ENCODE peak calls at places on chromosomes 3 and 15, in seven cellular contexts. J is G401, F is Peyer's patch, N is epithelial cell of esophagus, C is MCF 10A, L is left cardiac atrium, Z is neural crest cell. W is an unnamed sample.
A peak's percentile ranks its signal among the peaks of the same experiment; 100 is the strongest.

GRCh38 chr3:185717627-185718330 is 107.1 kb downstream of the IGF2BP2 start:
- DNase-seq in J (peak; percentile 40), F (no peak), N (peak; percentile 83), C (no peak), L (no peak), Z (no peak), W (no peak)

GRCh38 chr3:147405552-147406254 is 640 bp downstream of the ZIC4 start:
- DNase-seq in J (peak; percentile 83), F (no peak), N (no peak), C (no peak), L (no peak), Z (no peak), W (no peak)

GRCh38 chr3:106457278-106458210 is 588.7 kb upstream of the CBLB start:
- DNase-seq in J (peak; percentile 93), F (no peak), N (peak; percentile 86), C (peak; percentile 97), L (peak; percentile 52), Z (no peak), W (peak; percentile 71)

GRCh38 chr3:27877122-27878011 is 155.2 kb upstream of the EOMES start:
- DNase-seq in J (no peak), F (no peak), N (no peak), C (no peak), L (no peak), Z (no peak), W (no peak)

GRCh38 chr15:78054971-78055370 is 22.5 kb downstream of the TBC1D2B start:
- DNase-seq in J (peak; percentile 63), F (no peak), N (no peak), C (no peak), L (no peak), Z (no peak), W (no peak)

GRCh38 chr3:2356298-2356950 is 257.8 kb downstream of the CNTN4 start:
- DNase-seq in J (no peak), F (no peak), N (no peak), C (no peak), L (no peak), Z (no peak), W (no peak)

GRCh38 chr3:78506038-78506437 is 1261.8 kb downstream of the ROBO1 start:
- DNase-seq in J (no peak), F (no peak), N (no peak), C (no peak), L (no peak), Z (no peak), W (no peak)

GRCh38 chr3:76047368-76047767 is 262.0 kb upstream of the ZNF717 start:
- DNase-seq in J (no peak), F (no peak), N (no peak), C (no peak), L (no peak), Z (no peak), W (no peak)

GRCh38 chr3:193556841-193557240 is 2.1 kb upstream of the ATP13A4 start:
- DNase-seq in J (peak; percentile 24), F (peak; percentile 51), N (no peak), C (no peak), L (no peak), Z (no peak), W (no peak)

GRCh38 chr3:61043156-61043555 is 208.1 kb downstream of the FHIT start:
- DNase-seq in J (no peak), F (no peak), N (no peak), C (no peak), L (no peak), Z (no peak), W (no peak)

GRCh38 chr15:81038975-81039607 is 38.4 kb downstream of the TLNRD1 start:
- DNase-seq in J (no peak), F (no peak), N (peak; percentile 85), C (peak; percentile 60), L (no peak), Z (no peak), W (no peak)

GRCh38 chr3:99128740-99129505 is 227.4 kb upstream of the DCBLD2 start:
- DNase-seq in J (peak; percentile 16), F (no peak), N (peak; percentile 90), C (peak; percentile 88), L (no peak), Z (no peak), W (no peak)

GRCh38 chr3:45537596-45537959 is 57.0 kb upstream of the LIMD1 start:
- DNase-seq in J (no peak), F (no peak), N (no peak), C (no peak), L (no peak), Z (no peak), W (no peak)

GRCh38 chr3:88142094-88142624 is 7.6 kb upstream of the C3orf38 start:
- DNase-seq in J (no peak), F (no peak), N (peak; percentile 71), C (peak; percentile 36), L (no peak), Z (no peak), W (no peak)